ENCODE peak calls at places on chromosomes 6 and 20, in eight cellular contexts. X, B, W, E, U, J, D and R are unnamed samples.

GRCh38 chr6:147203311-147204059 is 732 bp upstream of the STXBP5 start:
- DNase-seq in J (peak), B (peak), E (peak), D (peak), X (peak), U (peak), W (peak), R (peak)

GRCh38 chr6:7183707-7184106 is 75.9 kb downstream of the RREB1 start:
- DNase-seq in J (no peak), W (no peak), X (no peak), D (no peak), E (no peak), U (no peak), B (no peak), R (no peak)

GRCh38 chr20:58171796-58172425 is 56.5 kb downstream of the ANKRD60 start:
- DNase-seq in W (no peak), D (no peak), U (no peak), J (no peak), E (no peak), X (no peak), B (no peak), R (no peak)

GRCh38 chr6:129184808-129185366 is 301.9 kb downstream of the LAMA2 start:
- DNase-seq in W (no peak), D (no peak), J (no peak), B (peak), U (no peak), E (no peak), X (no peak), R (no peak)

GRCh38 chr6:97714772-97715171 is 431.8 kb upstream of the MMS22L start:
- DNase-seq in D (no peak), W (no peak), U (no peak), B (no peak), E (no peak), J (no peak), X (no peak), R (no peak)

GRCh38 chr6:7691675-7692452 is 34.0 kb upstream of the BMP6 start:
- DNase-seq in B (no peak), U (no peak), J (no peak), E (peak), D (no peak), X (no peak), W (no peak), R (no peak)

GRCh38 chr6:112946051-112946450 is 598.9 kb downstream of the RFPL4B start:
- DNase-seq in J (no peak), D (no peak), U (no peak), E (peak), W (no peak), X (no peak), B (no peak), R (no peak)

GRCh38 chr6:32148722-32149576 is 2.8 kb downstream of the PRRT1 start:
- DNase-seq in B (no peak), X (peak), D (peak), W (peak), E (no peak), U (no peak), J (peak), R (no peak)

GRCh38 chr6:89379281-89379680 is 26.8 kb upstream of the UBE2J1 start:
- DNase-seq in B (no peak), U (no peak), J (no peak), W (no peak), E (peak), X (no peak), D (no peak), R (no peak)

GRCh38 chr20:9129756-9130155 is 60.9 kb downstream of the PLCB4 start:
- DNase-seq in X (no peak), B (no peak), W (no peak), J (no peak), U (no peak), E (no peak), D (no peak), R (no peak)

GRCh38 chr6:91782789-91783188 is 1195.9 kb upstream of the MAP3K7 start:
- DNase-seq in J (no peak), B (no peak), X (no peak), W (no peak), D (no peak), U (no peak), E (no peak), R (no peak)

GRCh38 chr20:25310921-25311728 is 63.2 kb downstream of the PYGB start:
- DNase-seq in J (peak), B (no peak), U (no peak), W (no peak), D (no peak), E (peak), X (no peak), R (no peak)

GRCh38 chr6:151154418-151154817 is 85.3 kb upstream of the AKAP12 start:
- DNase-seq in J (no peak), X (no peak), B (no peak), E (peak), W (no peak), D (no peak), U (no peak), R (no peak)

GRCh38 chr20:16749573-16749972 is 1.4 kb downstream of the OTOR start:
- DNase-seq in B (no peak), J (no peak), X (no peak), D (no peak), E (no peak), U (no peak), W (no peak), R (no peak)

GRCh38 chr6:168496139-168496840 is 55.3 kb downstream of the SMOC2 start:
- DNase-seq in D (no peak), J (no peak), E (no peak), U (no peak), B (no peak), W (no peak), X (no peak), R (no peak)

GRCh38 chr6:152220785-152221184 is 413.3 kb downstream of the ESR1 start:
- DNase-seq in X (no peak), W (no peak), E (no peak), D (no peak), U (no peak), B (no peak), J (no peak), R (no peak)

GRCh38 chr6:132584698-132585097 is 4.8 kb downstream of the TAAR5 start:
- DNase-seq in X (no peak), W (no peak), B (no peak), J (no peak), D (no peak), U (no peak), E (no peak), R (no peak)

GRCh38 chr6:167150815-167151557 is 6.8 kb downstream of the GPR31 start:
- DNase-seq in W (no peak), X (no peak), E (no peak), B (no peak), J (no peak), D (no peak), U (no peak), R (no peak)

GRCh38 chr6:2767327-2767985 is 2.3 kb downstream of the WRNIP1 start:
- DNase-seq in W (no peak), D (no peak), E (no peak), J (no peak), U (no peak), X (no peak), B (no peak), R (no peak)

GRCh38 chr20:63087236-63087871 is 80.6 kb upstream of the BHLHE23 start:
- DNase-seq in D (no peak), B (no peak), X (no peak), U (no peak), J (peak), W (no peak), E (no peak), R (no peak)

GRCh38 chr6:99933129-99933528 is 60.9 kb downstream of the MCHR2 start:
- DNase-seq in J (no peak), X (no peak), E (peak), D (no peak), B (no peak), W (no peak), U (no peak), R (no peak)